ENCODE peak calls at places on chromosomes 5 and 9, in four cellular contexts. C is hepatocyte, V is right cardiac atrium, J is coronary artery. R is an unnamed sample.
A peak's percentile ranks its signal among the peaks of the same experiment; 100 is the strongest.

GRCh38 chr5:157126-157715 is 34.1 kb upstream of the LRRC14B start:
- DNase-seq in C (no peak), V (no peak), J (peak; percentile 38), R (no peak)

GRCh38 chr5:111229126-111229525 is 4.9 kb downstream of the CAMK4 start:
- DNase-seq in C (no peak), V (no peak), J (no peak), R (no peak)

GRCh38 chr9:136687721-136688223 is 515 bp upstream of the AGPAT2 start:
- DNase-seq in C (no peak), V (no peak), J (no peak), R (no peak)

GRCh38 chr9:99024959-99025358 is 80.0 kb upstream of the TGFBR1 start:
- DNase-seq in C (no peak), V (no peak), J (no peak), R (no peak)

GRCh38 chr5:152688561-152689274 is 283.6 kb upstream of the NMUR2 start:
- DNase-seq in C (peak; percentile 61), V (no peak), J (no peak), R (peak; percentile 51)

GRCh38 chr5:67341478-67341877 is 144.9 kb upstream of the CD180 start:
- DNase-seq in C (no peak), V (no peak), J (no peak), R (no peak)

GRCh38 chr9:401223-401622 is 186.6 kb downstream of the DOCK8 start:
- DNase-seq in C (no peak), V (no peak), J (no peak), R (no peak)

GRCh38 chr5:59036274-59036961 is 453.5 kb downstream of the RAB3C start:
- DNase-seq in C (peak; percentile 79), V (no peak), J (no peak), R (peak; percentile 54)

GRCh38 chr9:83620841-83621636 is 1.9 kb upstream of the IDNK start:
- DNase-seq in C (peak; percentile 77), V (no peak), J (no peak), R (no peak)

GRCh38 chr5:124908603-124909451 is 162.4 kb upstream of the ZNF608 start:
- DNase-seq in C (peak; percentile 40), V (no peak), J (no peak), R (no peak)

GRCh38 chr5:170411100-170411499 is 21.9 kb upstream of the KCNMB1 start:
- DNase-seq in C (no peak), V (no peak), J (no peak), R (no peak)

GRCh38 chr5:36692791-36693763 is 86.7 kb downstream of the SLC1A3 start:
- DNase-seq in C (peak; percentile 90), V (peak; percentile 92), J (no peak), R (peak; percentile 68)

GRCh38 chr9:133952598-133953550 is 39.2 kb downstream of the VAV2 start:
- DNase-seq in C (no peak), V (peak; percentile 18), J (no peak), R (no peak)

GRCh38 chr9:121301881-121302286 is 33.9 kb downstream of the GSN start:
- DNase-seq in C (no peak), V (peak; percentile 52), J (peak; percentile 66), R (no peak)
- H3K27ac ChIP-seq in C (no peak overlapping the region), V (peak overlapping the region; percentile 54), J (peak overlapping the region; percentile 88), R (no peak overlapping the region)

DNA sequence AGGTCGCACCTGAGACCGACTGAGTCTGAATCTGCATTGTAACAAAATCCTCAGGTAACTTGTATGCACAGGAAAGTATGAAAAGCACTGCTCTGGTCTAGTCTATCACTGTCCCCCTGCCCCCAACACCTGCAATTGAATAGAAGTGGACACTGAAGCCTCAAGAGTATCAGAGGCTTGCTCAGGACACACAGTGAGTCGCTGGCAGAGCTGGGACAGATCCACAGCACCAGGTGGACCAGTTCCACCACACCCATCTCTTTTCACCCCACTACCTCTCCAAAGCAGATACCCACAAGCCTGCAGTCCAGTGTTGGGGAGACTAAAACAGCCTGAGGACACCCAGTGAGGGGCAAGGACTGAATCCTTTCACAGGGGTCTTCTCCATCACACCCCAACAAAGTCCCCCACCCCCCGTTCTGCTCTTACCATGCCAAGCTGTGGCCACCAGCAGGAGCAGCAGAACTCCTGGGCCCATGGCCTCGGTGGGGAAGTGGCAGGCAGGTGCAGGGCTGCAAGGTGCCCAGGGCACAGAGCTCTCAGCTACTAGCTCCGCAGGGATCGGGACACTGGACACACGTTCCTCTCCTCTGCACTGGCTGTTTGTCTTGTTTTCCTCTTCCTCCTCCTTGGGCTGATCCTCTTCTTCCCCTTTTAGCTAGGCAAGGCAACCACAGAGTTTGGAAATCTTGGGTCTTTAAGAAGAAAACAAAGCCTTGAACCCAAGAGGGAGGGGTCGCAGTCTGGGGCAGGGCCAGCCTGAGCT is at the start of gene CSF1R:
- DNase-seq in C (no peak), V (peak; percentile 41), J (peak; percentile 71), R (peak; percentile 44)
- H3K4me3 ChIP-seq in C (no peak within 1 kb of the TSS), V (peak within 1 kb of the TSS; percentile 37), J (peak within 1 kb of the TSS; percentile 57), R (no peak within 1 kb of the TSS)

DNA sequence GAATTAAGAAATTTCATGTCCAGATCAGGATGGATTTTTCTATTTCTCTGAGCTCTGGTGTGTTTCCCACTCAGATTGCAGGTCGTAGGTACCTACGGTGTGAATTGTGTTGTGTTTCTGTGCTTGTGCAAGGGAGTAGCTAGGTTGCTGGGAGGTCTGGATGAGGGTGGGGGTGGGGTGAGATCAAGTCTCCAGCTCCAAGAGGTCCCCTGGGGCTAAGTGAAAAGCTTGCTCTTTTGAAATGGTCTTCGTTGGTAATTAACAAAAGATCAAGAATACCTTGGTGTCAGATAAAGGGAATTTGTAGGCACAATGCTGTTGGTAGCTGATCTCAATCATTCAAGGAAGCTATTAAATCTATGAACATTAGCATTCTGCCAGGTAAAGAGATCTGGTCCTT is 988 bp upstream of the PCDHGC4 start:
- DNase-seq in C (no peak), V (no peak), J (no peak), R (no peak)
- H3K27ac ChIP-seq in C (no peak overlapping the region), V (no peak overlapping the region), J (no peak overlapping the region), R (no peak overlapping the region)

GRCh38 chr9:37902131-37902530 is 1.8 kb downstream of the SLC25A51 start:
- DNase-seq in C (no peak), V (no peak), J (no peak), R (no peak)
- H3K4me3 ChIP-seq in C (no peak overlapping the region), V (no peak overlapping the region), J (peak overlapping the region; percentile 92), R (no peak overlapping the region)

DNA sequence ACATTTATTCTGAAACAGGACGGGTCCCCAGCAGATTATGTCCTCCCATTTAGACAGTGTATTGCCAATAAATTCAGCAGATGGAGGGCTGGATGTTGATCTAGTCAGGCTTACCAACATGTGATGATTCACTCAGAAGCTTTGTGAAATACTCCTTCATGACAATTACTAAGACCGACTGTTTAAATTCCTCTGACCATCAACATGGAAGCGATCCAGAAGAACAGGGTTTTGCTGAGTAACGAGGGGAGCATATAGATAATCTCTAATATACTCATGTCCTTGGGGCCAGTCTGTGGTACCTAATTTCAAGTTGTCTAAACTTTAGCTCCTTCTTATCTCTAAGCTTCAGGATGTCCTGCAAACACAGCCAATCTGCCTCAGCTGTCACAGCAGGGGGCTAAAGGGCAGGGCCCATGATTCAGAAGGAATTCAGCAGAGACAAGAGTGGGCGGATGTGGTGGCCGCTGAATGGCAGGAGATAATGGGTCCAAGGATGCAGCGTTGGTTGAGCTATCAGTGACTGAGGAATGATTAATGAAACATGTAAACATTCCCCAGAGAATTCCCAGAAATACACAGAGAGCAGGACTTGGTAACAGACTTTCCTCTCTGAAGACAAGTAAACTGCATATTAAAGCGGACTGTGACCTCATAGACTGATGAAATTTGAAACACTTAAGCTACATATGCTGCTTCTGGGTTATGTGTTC is 109.4 kb downstream of the ANKRD55 start:
- DNase-seq in C (peak; percentile 89), V (peak; percentile 66), J (peak; percentile 75), R (peak; percentile 97)
- H3K27ac ChIP-seq in C (peak overlapping the region; percentile 92), V (no peak overlapping the region), J (no peak overlapping the region), R (peak overlapping the region; percentile 97)

DNA sequence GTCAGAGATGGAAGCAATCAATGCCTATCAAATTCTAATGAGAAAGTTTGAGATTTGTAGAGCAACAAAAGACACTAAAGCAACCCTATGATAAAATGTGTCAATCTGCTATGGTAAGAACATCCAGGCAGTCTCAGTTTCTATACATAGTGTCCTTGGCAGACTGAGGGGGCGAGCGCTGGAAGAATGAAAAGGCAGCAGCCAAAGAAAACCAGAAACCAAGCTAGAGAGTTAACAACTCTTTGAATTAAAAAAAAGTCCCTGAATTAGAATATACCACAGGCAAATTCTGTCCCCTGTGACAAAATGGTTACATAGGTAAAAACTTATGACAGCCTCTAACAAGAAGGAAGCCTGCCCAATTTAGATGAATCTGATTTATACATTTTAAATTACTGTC is 106.7 kb downstream of the OXCT1 start:
- DNase-seq in C (no peak), V (no peak), J (no peak), R (no peak)
- H3K4me3 ChIP-seq in C (no peak overlapping the region), V (no peak overlapping the region), J (no peak overlapping the region), R (no peak overlapping the region)

GRCh38 chr9:129375845-129376244 is 197.8 kb upstream of the IER5L start:
- DNase-seq in C (no peak), V (no peak), J (no peak), R (no peak)

GRCh38 chr9:129370770-129371169 is 192.7 kb upstream of the IER5L start:
- DNase-seq in C (no peak), V (no peak), J (no peak), R (no peak)

GRCh38 chr9:129374651-129375050 is 196.6 kb upstream of the IER5L start:
- DNase-seq in C (no peak), V (no peak), J (no peak), R (no peak)

GRCh38 chr9:129374231-129374630 is 196.2 kb upstream of the IER5L start:
- DNase-seq in C (no peak), V (no peak), J (no peak), R (no peak)

DNA sequence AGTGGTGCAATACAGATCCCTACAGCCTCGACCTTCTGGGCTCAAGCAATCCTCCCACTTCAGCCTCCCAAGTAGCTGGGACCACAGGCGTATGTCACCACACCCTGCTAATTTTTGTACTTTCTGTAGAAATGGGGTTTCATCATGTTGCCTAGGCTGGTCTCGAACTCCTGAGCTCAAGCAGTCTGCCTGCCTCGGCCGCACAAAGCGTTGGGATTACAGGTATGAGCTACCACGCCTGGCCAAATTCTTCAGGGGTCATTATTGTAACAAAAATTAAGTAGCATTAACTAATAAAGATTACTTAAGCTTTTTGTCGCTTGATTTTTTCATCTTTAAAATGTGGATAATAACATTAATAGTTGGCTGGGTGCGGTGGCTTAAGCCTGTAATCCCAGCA is 195.3 kb upstream of the IER5L start:
- DNase-seq in C (no peak), V (no peak), J (no peak), R (no peak)
- H3K27ac ChIP-seq in C (no peak overlapping the region), V (no peak overlapping the region), J (no peak overlapping the region), R (no peak overlapping the region)

GRCh38 chr9:28136113-28136512 is 562.8 kb upstream of the C9orf72 start:
- DNase-seq in C (no peak), V (no peak), J (no peak), R (no peak)
- H3K4me3 ChIP-seq in C (no peak overlapping the region), V (no peak overlapping the region), J (no peak overlapping the region), R (no peak overlapping the region)